ENCODE peak calls at places on chromosomes 2 and 18, in seven cellular contexts. N is right cardiac atrium; V is GM03348; W is activated T-cell treated with anti-CD3 and anti-CD28 coated beads, Interleukin-2, amount 50 U/mL, for 48 hours; R is stimulated activated CD8-positive, alpha-beta memory T cell treated with anti-CD3 and anti-CD28 coated beads, Interleukin-7, amount 100 ng/mL, for 4 hours; J is foreskin keratinocyte; A is HFF-Myc. S is an unnamed sample.

GRCh38 chr18:61443311-61443710 is 110.1 kb downstream of the CDH20 start:
- DNase-seq in N (no peak), V (no peak), W (no peak), R (no peak), J (no peak), A (peak), S (no peak)

GRCh38 chr18:32010124-32010745 is 8.4 kb upstream of the RNF125 start:
- DNase-seq in N (no peak), V (no peak), W (no peak), R (no peak), J (no peak), A (no peak), S (no peak)

GRCh38 chr2:46828491-46829239 is 86.9 kb downstream of the MCFD2 start:
- DNase-seq in N (no peak), V (no peak), W (no peak), R (no peak), J (no peak), A (no peak), S (no peak)

GRCh38 chr2:54077088-54077900 is 38.1 kb upstream of the ACYP2 start:
- DNase-seq in N (no peak), V (no peak), W (no peak), R (no peak), J (no peak), A (no peak), S (no peak)

GRCh38 chr2:98730053-98730850 is 680 bp downstream of the MGAT4A start:
- DNase-seq in N (peak), V (peak), W (peak), R (peak), J (no peak), A (no peak), S (no peak)

GRCh38 chr18:54531402-54532065 is 59.5 kb upstream of the DYNAP start:
- DNase-seq in N (no peak), V (no peak), W (no peak), R (no peak), J (peak), A (no peak), S (no peak)

GRCh38 chr2:172484253-172484652 is 56.9 kb downstream of the ITGA6 start:
- DNase-seq in N (no peak), V (peak), W (no peak), R (no peak), J (no peak), A (no peak), S (no peak)

GRCh38 chr2:144206019-144206418 is 313.9 kb downstream of the ZEB2 start:
- DNase-seq in N (no peak), V (no peak), W (no peak), R (no peak), J (no peak), A (no peak), S (no peak)

GRCh38 chr2:18792226-18792629 is 202.9 kb upstream of the NT5C1B start:
- DNase-seq in N (no peak), V (no peak), W (no peak), R (no peak), J (no peak), A (no peak), S (no peak)

GRCh38 chr18:69787825-69788547 is 159.7 kb downstream of the CD226 start:
- DNase-seq in N (no peak), V (peak), W (no peak), R (no peak), J (peak), A (no peak), S (peak)

GRCh38 chr18:32175265-32175664 is 14.6 kb upstream of the MEP1B start:
- DNase-seq in N (no peak), V (no peak), W (no peak), R (no peak), J (no peak), A (no peak), S (no peak)

GRCh38 chr18:25253136-25253535 is 98.8 kb downstream of the ZNF521 start:
- DNase-seq in N (no peak), V (no peak), W (no peak), R (no peak), J (no peak), A (no peak), S (no peak)

GRCh38 chr2:86336350-86337234 is 834 bp downstream of the REEP1 start:
- DNase-seq in N (no peak), V (no peak), W (peak), R (no peak), J (no peak), A (no peak), S (no peak)

GRCh38 chr2:27966466-27966865 is 75.9 kb downstream of the BABAM2 start:
- DNase-seq in N (no peak), V (no peak), W (no peak), R (no peak), J (no peak), A (no peak), S (no peak)

GRCh38 chr2:84526562-84526961 is 10.3 kb downstream of the DNAH6 start:
- DNase-seq in N (no peak), V (peak), W (no peak), R (no peak), J (no peak), A (no peak), S (no peak)

GRCh38 chr2:239264838-239265651 is 135.8 kb downstream of the HDAC4 start:
- DNase-seq in N (peak), V (peak), W (peak), R (peak), J (peak), A (no peak), S (no peak)

GRCh38 chr18:55012041-55012440 is 52.8 kb upstream of the CCDC68 start:
- DNase-seq in N (no peak), V (no peak), W (no peak), R (no peak), J (no peak), A (peak), S (no peak)

GRCh38 chr2:217827430-217828201 is 175.2 kb downstream of the TNS1 start:
- DNase-seq in N (peak), V (peak), W (no peak), R (no peak), J (no peak), A (no peak), S (no peak)

GRCh38 chr2:128477891-128478290 is 159.2 kb upstream of the HS6ST1 start:
- DNase-seq in N (no peak), V (no peak), W (no peak), R (no peak), J (no peak), A (no peak), S (no peak)

GRCh38 chr2:64562148-64562784 is 38.1 kb downstream of the AFTPH start:
- DNase-seq in N (no peak), V (peak), W (no peak), R (no peak), J (no peak), A (no peak), S (no peak)

GRCh38 chr2:175366814-175367213 is 185.3 kb upstream of the ATP5MC3 start:
- DNase-seq in N (no peak), V (peak), W (peak), R (no peak), J (no peak), A (peak), S (peak)

GRCh38 chr2:63668000-63668399 is 79.2 kb downstream of the MDH1 start:
- DNase-seq in N (no peak), V (no peak), W (no peak), R (no peak), J (no peak), A (no peak), S (no peak)

GRCh38 chr2:132496566-132496965 is 80.0 kb downstream of the GPR39 start:
- DNase-seq in N (no peak), V (no peak), W (no peak), R (no peak), J (no peak), A (no peak), S (no peak)

GRCh38 chr2:177529166-177529565 is 136.6 kb downstream of the AGPS start:
- DNase-seq in N (no peak), V (no peak), W (no peak), R (no peak), J (no peak), A (no peak), S (no peak)

S was measured in pulmonary artery endothelial cell.